ENCODE peak calls at places on chromosomes 11 and 22, in ten cellular contexts. One of them, this sample, is unnamed.

GRCh38 chr11:100925935-100926334 is 203.7 kb downstream of the PGR start:
- DNase-seq in neural progenitor cell: no peak
- DNase-seq in right cardiac atrium: no peak
- DNase-seq in stomach: no peak
- DNase-seq in DND-41: no peak
- DNase-seq in IMR-90: peak; percentile 89
- DNase-seq in ascending aorta: no peak
- DNase-seq in colonic mucosa: no peak
- DNase-seq in gastrocnemius medialis: no peak
- DNase-seq in OCI-LY7: no peak
- DNase-seq in this sample: no peak

GRCh38 chr11:130633466-130633865 is 185.0 kb downstream of the ADAMTS15 start:
- DNase-seq in IMR-90: peak; percentile 67
- DNase-seq in colonic mucosa: no peak
- DNase-seq in DND-41: no peak
- DNase-seq in stomach: no peak
- DNase-seq in OCI-LY7: no peak
- DNase-seq in neural progenitor cell: no peak
- DNase-seq in ascending aorta: no peak
- DNase-seq in gastrocnemius medialis: no peak
- DNase-seq in right cardiac atrium: no peak
- DNase-seq in this sample: no peak

GRCh38 chr22:28864878-28865596 is 18.3 kb upstream of the ZNRF3 start:
- DNase-seq in colonic mucosa: peak; percentile 31
- DNase-seq in IMR-90: no peak
- DNase-seq in neural progenitor cell: no peak
- DNase-seq in gastrocnemius medialis: no peak
- DNase-seq in stomach: no peak
- DNase-seq in DND-41: no peak
- DNase-seq in ascending aorta: no peak
- DNase-seq in OCI-LY7: no peak
- DNase-seq in right cardiac atrium: no peak
- DNase-seq in this sample: no peak

GRCh38 chr11:68153742-68154141 is 32.6 kb upstream of the CHKA start:
- DNase-seq in stomach: peak; percentile 75
- DNase-seq in right cardiac atrium: no peak
- DNase-seq in gastrocnemius medialis: no peak
- DNase-seq in neural progenitor cell: no peak
- DNase-seq in colonic mucosa: peak; percentile 52
- DNase-seq in ascending aorta: peak; percentile 31
- DNase-seq in OCI-LY7: no peak
- DNase-seq in DND-41: no peak
- DNase-seq in IMR-90: no peak
- DNase-seq in this sample: no peak

GRCh38 chr11:108645956-108646355 is 18.9 kb upstream of the DDX10 start:
- DNase-seq in IMR-90: no peak
- DNase-seq in right cardiac atrium: no peak
- DNase-seq in OCI-LY7: no peak
- DNase-seq in neural progenitor cell: no peak
- DNase-seq in ascending aorta: no peak
- DNase-seq in gastrocnemius medialis: no peak
- DNase-seq in colonic mucosa: no peak
- DNase-seq in stomach: no peak
- DNase-seq in DND-41: no peak
- DNase-seq in this sample: no peak

GRCh38 chr22:41238570-41239442 is 1.9 kb downstream of the CHADL start:
- DNase-seq in colonic mucosa: no peak
- DNase-seq in stomach: peak; percentile 63
- DNase-seq in ascending aorta: no peak
- DNase-seq in DND-41: no peak
- DNase-seq in IMR-90: no peak
- DNase-seq in right cardiac atrium: no peak
- DNase-seq in gastrocnemius medialis: no peak
- DNase-seq in OCI-LY7: no peak
- DNase-seq in neural progenitor cell: no peak
- DNase-seq in this sample: no peak

GRCh38 chr11:119377112-119377901 is 4.2 kb downstream of the USP2 start:
- DNase-seq in OCI-LY7: peak; percentile 18
- DNase-seq in IMR-90: no peak
- DNase-seq in right cardiac atrium: peak; percentile 22
- DNase-seq in ascending aorta: peak; percentile 58
- DNase-seq in neural progenitor cell: no peak
- DNase-seq in gastrocnemius medialis: no peak
- DNase-seq in colonic mucosa: no peak
- DNase-seq in DND-41: no peak
- DNase-seq in stomach: no peak
- DNase-seq in this sample: no peak

GRCh38 chr22:37147186-37147990 is 2.3 kb downstream of the IL2RB start:
- DNase-seq in neural progenitor cell: no peak
- DNase-seq in colonic mucosa: no peak
- DNase-seq in DND-41: no peak
- DNase-seq in right cardiac atrium: peak; percentile 5
- DNase-seq in gastrocnemius medialis: no peak
- DNase-seq in stomach: no peak
- DNase-seq in ascending aorta: no peak
- DNase-seq in OCI-LY7: no peak
- DNase-seq in IMR-90: no peak
- DNase-seq in this sample: no peak

GRCh38 chr11:57434640-57435546 is 8.0 kb upstream of the SLC43A3 start:
- DNase-seq in right cardiac atrium: no peak
- DNase-seq in OCI-LY7: no peak
- DNase-seq in DND-41: no peak
- DNase-seq in IMR-90: peak; percentile 97
- DNase-seq in gastrocnemius medialis: no peak
- DNase-seq in neural progenitor cell: no peak
- DNase-seq in ascending aorta: peak; percentile 69
- DNase-seq in stomach: no peak
- DNase-seq in colonic mucosa: no peak
- DNase-seq in this sample: no peak

GRCh38 chr22:25368271-25368670 is 148.8 kb downstream of the CRYBB2 start:
- DNase-seq in OCI-LY7: no peak
- DNase-seq in stomach: peak; percentile 45
- DNase-seq in IMR-90: peak; percentile 77
- DNase-seq in gastrocnemius medialis: no peak
- DNase-seq in colonic mucosa: peak; percentile 72
- DNase-seq in DND-41: no peak
- DNase-seq in right cardiac atrium: peak; percentile 58
- DNase-seq in neural progenitor cell: no peak
- DNase-seq in ascending aorta: no peak
- DNase-seq in this sample: no peak

GRCh38 chr22:37599161-37599560 is 9.5 kb upstream of the GGA1 start:
- DNase-seq in stomach: no peak
- DNase-seq in neural progenitor cell: no peak
- DNase-seq in DND-41: no peak
- DNase-seq in ascending aorta: no peak
- DNase-seq in OCI-LY7: no peak
- DNase-seq in colonic mucosa: peak; percentile 94
- DNase-seq in IMR-90: no peak
- DNase-seq in gastrocnemius medialis: no peak
- DNase-seq in right cardiac atrium: no peak
- DNase-seq in this sample: peak; percentile 29

GRCh38 chr11:100902454-100903141 is 215.5 kb downstream of the ARHGAP42 start:
- DNase-seq in right cardiac atrium: no peak
- DNase-seq in DND-41: no peak
- DNase-seq in gastrocnemius medialis: no peak
- DNase-seq in stomach: no peak
- DNase-seq in neural progenitor cell: no peak
- DNase-seq in colonic mucosa: no peak
- DNase-seq in OCI-LY7: no peak
- DNase-seq in IMR-90: no peak
- DNase-seq in ascending aorta: no peak
- DNase-seq in this sample: no peak

GRCh38 chr11:67640021-67640757 is 626 bp upstream of the TBX10 start:
- DNase-seq in OCI-LY7: peak; percentile 82
- DNase-seq in right cardiac atrium: peak; percentile 69
- DNase-seq in colonic mucosa: peak; percentile 70
- DNase-seq in IMR-90: peak; percentile 33
- DNase-seq in gastrocnemius medialis: no peak
- DNase-seq in DND-41: peak; percentile 43
- DNase-seq in ascending aorta: no peak
- DNase-seq in neural progenitor cell: peak; percentile 85
- DNase-seq in stomach: peak; percentile 79
- DNase-seq in this sample: peak; percentile 48

GRCh38 chr11:67780056-67780455 is 105.6 kb upstream of the ALDH3B2 start:
- DNase-seq in DND-41: no peak
- DNase-seq in gastrocnemius medialis: no peak
- DNase-seq in OCI-LY7: no peak
- DNase-seq in stomach: no peak
- DNase-seq in right cardiac atrium: no peak
- DNase-seq in neural progenitor cell: no peak
- DNase-seq in IMR-90: no peak
- DNase-seq in ascending aorta: no peak
- DNase-seq in colonic mucosa: no peak
- DNase-seq in this sample: no peak

DNA sequence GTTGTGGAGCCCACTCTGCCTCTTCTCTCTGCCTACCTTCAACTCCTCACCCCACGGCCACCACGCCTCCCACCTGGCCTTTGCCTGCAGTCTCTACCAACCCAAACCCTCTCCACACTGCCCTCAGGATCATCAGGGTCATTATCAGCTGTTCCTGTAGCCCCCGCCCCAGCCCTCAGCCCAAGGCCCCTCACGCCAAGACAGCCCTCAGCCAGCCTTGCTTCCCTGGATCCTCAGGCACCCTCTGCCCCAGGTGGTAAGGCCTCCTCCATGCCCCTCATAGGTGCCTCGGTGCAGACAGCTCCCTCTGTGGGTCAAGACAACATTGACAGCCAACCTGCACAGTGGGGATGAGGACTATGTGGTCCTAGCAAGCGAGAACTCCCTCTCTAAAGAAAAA is 1.7 kb downstream of the SBF1 start:
- DNase-seq in colonic mucosa: peak; percentile 46
- DNase-seq in gastrocnemius medialis: no peak
- DNase-seq in OCI-LY7: peak; percentile 85
- DNase-seq in stomach: no peak
- DNase-seq in DND-41: peak; percentile 56
- DNase-seq in ascending aorta: no peak
- DNase-seq in neural progenitor cell: peak; percentile 38
- DNase-seq in right cardiac atrium: no peak
- DNase-seq in IMR-90: no peak
- DNase-seq in this sample: peak; percentile 11
- H3K4me1 ChIP-seq in colonic mucosa: peaks cover 49% of the 10 kb centered on the region
- H3K4me1 ChIP-seq in gastrocnemius medialis: peaks cover 54% of the 10 kb centered on the region
- H3K4me1 ChIP-seq in OCI-LY7: peaks cover 61% of the 10 kb centered on the region
- H3K4me1 ChIP-seq in stomach: peaks cover 56% of the 10 kb centered on the region
- H3K4me1 ChIP-seq in DND-41: peaks cover 74% of the 10 kb centered on the region
- H3K4me1 ChIP-seq in ascending aorta: peaks cover 25% of the 10 kb centered on the region
- H3K4me1 ChIP-seq in neural progenitor cell: peaks cover 15% of the 10 kb centered on the region
- H3K4me1 ChIP-seq in right cardiac atrium: peaks cover 13% of the 10 kb centered on the region
- H3K4me1 ChIP-seq in IMR-90: peaks cover 25% of the 10 kb centered on the region
- H3K4me1 ChIP-seq in this sample: peaks cover 67% of the 10 kb centered on the region

GRCh38 chr22:48396785-48397530 is 1430.7 kb downstream of the BRD1 start:
- DNase-seq in DND-41: no peak
- DNase-seq in stomach: no peak
- DNase-seq in IMR-90: no peak
- DNase-seq in OCI-LY7: no peak
- DNase-seq in neural progenitor cell: no peak
- DNase-seq in gastrocnemius medialis: no peak
- DNase-seq in ascending aorta: peak; percentile 16
- DNase-seq in colonic mucosa: no peak
- DNase-seq in right cardiac atrium: no peak
- DNase-seq in this sample: no peak
- H3K9me3 ChIP-seq in DND-41: no peaks in the 10 kb centered on the region
- H3K9me3 ChIP-seq in stomach: no peaks in the 10 kb centered on the region
- H3K9me3 ChIP-seq in IMR-90: peaks cover 50% of the 10 kb centered on the region
- H3K9me3 ChIP-seq in OCI-LY7: no peaks in the 10 kb centered on the region
- H3K9me3 ChIP-seq in neural progenitor cell: no peaks in the 10 kb centered on the region
- H3K9me3 ChIP-seq in gastrocnemius medialis: no peaks in the 10 kb centered on the region
- H3K9me3 ChIP-seq in ascending aorta: no peaks in the 10 kb centered on the region
- H3K9me3 ChIP-seq in colonic mucosa: no peaks in the 10 kb centered on the region
- H3K9me3 ChIP-seq in right cardiac atrium: no peaks in the 10 kb centered on the region
- H3K9me3 ChIP-seq in this sample: no peaks in the 10 kb centered on the region

GRCh38 chr11:65611028-65611757 is 2.8 kb downstream of the MAP3K11 start:
- DNase-seq in DND-41: no peak
- DNase-seq in OCI-LY7: no peak
- DNase-seq in stomach: no peak
- DNase-seq in right cardiac atrium: peak; percentile 76
- DNase-seq in IMR-90: no peak
- DNase-seq in neural progenitor cell: no peak
- DNase-seq in gastrocnemius medialis: no peak
- DNase-seq in ascending aorta: no peak
- DNase-seq in colonic mucosa: no peak
- DNase-seq in this sample: peak; percentile 70
- H3K4me3 ChIP-seq in DND-41: no peak overlapping the region
- H3K4me3 ChIP-seq in OCI-LY7: no peak overlapping the region
- H3K4me3 ChIP-seq in stomach: peak overlapping the region; percentile 76
- H3K4me3 ChIP-seq in right cardiac atrium: peak overlapping the region; percentile 82
- H3K4me3 ChIP-seq in IMR-90: no peak overlapping the region
- H3K4me3 ChIP-seq in neural progenitor cell: no peak overlapping the region
- H3K4me3 ChIP-seq in gastrocnemius medialis: peak overlapping the region; percentile 60
- H3K4me3 ChIP-seq in ascending aorta: peak overlapping the region; percentile 76
- H3K4me3 ChIP-seq in colonic mucosa: peak overlapping the region; percentile 90
- H3K4me3 ChIP-seq in this sample: peak overlapping the region; percentile 91

GRCh38 chr22:23127788-23128187 is 14.0 kb downstream of the RSPH14 start:
- DNase-seq in gastrocnemius medialis: no peak
- DNase-seq in OCI-LY7: no peak
- DNase-seq in IMR-90: no peak
- DNase-seq in right cardiac atrium: no peak
- DNase-seq in ascending aorta: no peak
- DNase-seq in DND-41: no peak
- DNase-seq in colonic mucosa: no peak
- DNase-seq in neural progenitor cell: no peak
- DNase-seq in stomach: no peak
- DNase-seq in this sample: no peak
- H3K4me1 ChIP-seq in gastrocnemius medialis: no peaks in the 10 kb centered on the region
- H3K4me1 ChIP-seq in OCI-LY7: peaks cover 17% of the 10 kb centered on the region
- H3K4me1 ChIP-seq in IMR-90: peaks cover 3% of the 10 kb centered on the region
- H3K4me1 ChIP-seq in right cardiac atrium: no peaks in the 10 kb centered on the region
- H3K4me1 ChIP-seq in ascending aorta: no peaks in the 10 kb centered on the region
- H3K4me1 ChIP-seq in DND-41: no peaks in the 10 kb centered on the region
- H3K4me1 ChIP-seq in colonic mucosa: no peaks in the 10 kb centered on the region
- H3K4me1 ChIP-seq in neural progenitor cell: peaks cover 2% of the 10 kb centered on the region
- H3K4me1 ChIP-seq in stomach: peaks cover 9% of the 10 kb centered on the region
- H3K4me1 ChIP-seq in this sample: peaks cover 4% of the 10 kb centered on the region